ENCODE peak calls at places on chromosomes 7 and 10, in nine cellular contexts. T is WERI-Rb-1; G is astrocyte of the spinal cord; R is activated T-cell treated with anti-CD3 and anti-CD28 coated beads for 1 hour; P is astrocyte of the cerebellum; C is NCI-H2171; L is Calu3; A is IMR-90; W is activated CD8-positive, alpha-beta T cell treated with anti-CD3 and anti-CD28 coated beads, Interleukin-2, amount 10 ng/mL, durations not matched to agents 7 days and 5 days. E is an unnamed sample.

GRCh38 chr10:96618648-96619047 is 31.8 kb upstream of the TM9SF3 start:
- DNase-seq in T (peak; percentile 59), G (peak; percentile 21), R (no peak), P (peak; percentile 6), C (peak; percentile 11), L (no peak), A (no peak), W (no peak), E (peak; percentile 9)

GRCh38 chr7:45415265-45415664 is 158.9 kb upstream of the ADCY1 start:
- DNase-seq in T (no peak), G (no peak), R (no peak), P (no peak), C (no peak), L (no peak), A (no peak), W (no peak), E (no peak)

GRCh38 chr10:99630439-99630838 is 10.2 kb upstream of the SLC25A28 start:
- DNase-seq in T (no peak), G (peak; percentile 39), R (no peak), P (peak; percentile 16), C (no peak), L (peak; percentile 24), A (peak; percentile 64), W (peak; percentile 46), E (no peak)

GRCh38 chr10:129047001-129047400 is 420.0 kb upstream of the MGMT start:
- DNase-seq in T (no peak), G (peak; percentile 3), R (no peak), P (no peak), C (no peak), L (no peak), A (peak; percentile 8), W (no peak), E (no peak)

GRCh38 chr10:31961264-31961663 is 32.6 kb upstream of the ARHGAP12 start:
- DNase-seq in T (no peak), G (no peak), R (no peak), P (no peak), C (peak; percentile 38), L (no peak), A (no peak), W (no peak), E (no peak)

GRCh38 chr7:31129067-31129466 is 77.0 kb downstream of the ADCYAP1R1 start:
- DNase-seq in T (no peak), G (no peak), R (no peak), P (no peak), C (peak; percentile 17), L (peak; percentile 34), A (no peak), W (no peak), E (no peak)

GRCh38 chr7:66748791-66749190 is 8.3 kb downstream of the RABGEF1 start:
- DNase-seq in T (no peak), G (no peak), R (no peak), P (no peak), C (no peak), L (no peak), A (no peak), W (no peak), E (no peak)

GRCh38 chr10:44981172-44982113 is 2.8 kb upstream of the DEPP1 start:
- DNase-seq in T (no peak), G (peak; percentile 93), R (no peak), P (peak; percentile 62), C (no peak), L (peak; percentile 75), A (peak; percentile 92), W (no peak), E (peak; percentile 58)

GRCh38 chr7:44101966-44102845 is 1.9 kb upstream of the AEBP1 start:
- DNase-seq in T (no peak), G (peak; percentile 67), R (no peak), P (no peak), C (no peak), L (no peak), A (peak; percentile 85), W (no peak), E (no peak)

GRCh38 chr10:86518781-86519180 is 2.8 kb downstream of the WAPL start:
- DNase-seq in T (no peak), G (no peak), R (no peak), P (no peak), C (no peak), L (no peak), A (no peak), W (no peak), E (no peak)

GRCh38 chr7:134966691-134967090 is 19.6 kb upstream of the AGBL3 start:
- DNase-seq in T (no peak), G (no peak), R (no peak), P (no peak), C (no peak), L (no peak), A (no peak), W (no peak), E (no peak)

GRCh38 chr10:132421377-132422168 is 24.6 kb downstream of the PWWP2B start:
- DNase-seq in T (peak; percentile 95), G (no peak), R (no peak), P (no peak), C (no peak), L (peak; percentile 64), A (peak; percentile 26), W (peak; percentile 66), E (no peak)

GRCh38 chr10:43304687-43305333 is 37.9 kb upstream of the RASGEF1A start:
- DNase-seq in T (peak; percentile 74), G (peak; percentile 26), R (peak; percentile 50), P (no peak), C (no peak), L (peak; percentile 45), A (peak; percentile 8), W (peak; percentile 69), E (peak; percentile 14)

GRCh38 chr7:134318443-134318842 is 1.7 kb upstream of the SLC35B4 start:
- DNase-seq in T (no peak), G (no peak), R (no peak), P (no peak), C (no peak), L (no peak), A (no peak), W (no peak), E (no peak)

GRCh38 chr7:153193144-153193595 is 433.6 kb downstream of the ACTR3B start:
- DNase-seq in T (peak; percentile 50), G (no peak), R (no peak), P (no peak), C (peak; percentile 59), L (no peak), A (no peak), W (peak; percentile 20), E (no peak)

GRCh38 chr10:104434601-104435000 is 81.0 kb downstream of the CFAP58 start:
- DNase-seq in T (no peak), G (no peak), R (no peak), P (no peak), C (no peak), L (no peak), A (peak; percentile 3), W (no peak), E (no peak)

GRCh38 chr7:76206633-76207032 is 4.9 kb downstream of the SRRM3 start:
- DNase-seq in T (no peak), G (no peak), R (no peak), P (no peak), C (no peak), L (peak; percentile 7), A (peak; percentile 22), W (no peak), E (peak; percentile 84)

GRCh38 chr7:71173955-71174354 is 42.0 kb downstream of the GALNT17 start:
- DNase-seq in T (no peak), G (no peak), R (no peak), P (no peak), C (peak; percentile 29), L (no peak), A (no peak), W (no peak), E (no peak)

GRCh38 chr7:12490105-12490688 is 80.3 kb upstream of the SCIN start:
- DNase-seq in T (no peak), G (peak; percentile 49), R (no peak), P (peak; percentile 9), C (peak; percentile 60), L (no peak), A (peak; percentile 36), W (no peak), E (no peak)

GRCh38 chr7:44143606-44144250 is 2.6 kb upstream of the MYL7 start:
- DNase-seq in T (peak; percentile 3), G (no peak), R (no peak), P (no peak), C (no peak), L (no peak), A (no peak), W (no peak), E (no peak)

GRCh38 chr10:14086596-14086995 is 244.1 kb downstream of the FRMD4A start:
- DNase-seq in T (no peak), G (peak; percentile 65), R (no peak), P (no peak), C (no peak), L (no peak), A (peak; percentile 81), W (no peak), E (no peak)

GRCh38 chr7:70764004-70764691 is 367.8 kb upstream of the GALNT17 start:
- DNase-seq in T (no peak), G (no peak), R (no peak), P (no peak), C (no peak), L (no peak), A (no peak), W (no peak), E (no peak)

GRCh38 chr7:45099891-45100760 is 11.4 kb upstream of the NACAD start:
- DNase-seq in T (no peak), G (no peak), R (no peak), P (no peak), C (no peak), L (no peak), A (no peak), W (no peak), E (no peak)

GRCh38 chr10:13949844-13950542 is 363.2 kb downstream of the PRPF18 start:
- DNase-seq in T (no peak), G (peak; percentile 91), R (no peak), P (peak; percentile 75), C (no peak), L (no peak), A (peak; percentile 91), W (no peak), E (no peak)

GRCh38 chr10:88012627-88013026 is 149.2 kb downstream of the PTEN start:
- DNase-seq in T (no peak), G (no peak), R (no peak), P (no peak), C (no peak), L (no peak), A (no peak), W (no peak), E (no peak)

GRCh38 chr7:144908943-144909556 is 73.2 kb upstream of the TPK1 start:
- DNase-seq in T (no peak), G (no peak), R (no peak), P (no peak), C (no peak), L (no peak), A (no peak), W (no peak), E (no peak)

GRCh38 chr10:5564537-5565204 is 39.9 kb downstream of the CALML3 start:
- DNase-seq in T (no peak), G (no peak), R (no peak), P (no peak), C (no peak), L (no peak), A (no peak), W (peak; percentile 40), E (no peak)

GRCh38 chr7:76368190-76368589 is 9.4 kb upstream of the YWHAG start:
- DNase-seq in T (no peak), G (no peak), R (no peak), P (no peak), C (no peak), L (no peak), A (no peak), W (no peak), E (no peak)

GRCh38 chr10:120978589-120979252 is 127.6 kb downstream of the WDR11 start:
- DNase-seq in T (peak; percentile 65), G (peak; percentile 14), R (no peak), P (no peak), C (no peak), L (no peak), A (peak; percentile 2), W (no peak), E (no peak)

GRCh38 chr10:125001313-125002043 is 59.6 kb downstream of the ZRANB1 start:
- DNase-seq in T (no peak), G (no peak), R (no peak), P (no peak), C (no peak), L (no peak), A (no peak), W (no peak), E (no peak)

GRCh38 chr7:130669051-130669700 is 628 bp upstream of the COPG2 start:
- DNase-seq in T (no peak), G (no peak), R (no peak), P (no peak), C (peak; percentile 28), L (no peak), A (peak; percentile 13), W (no peak), E (no peak)